ENCODE peak calls at places on chromosome 12, in five cellular contexts. B, J, I, D and X are unnamed samples.

GRCh38 chr12:45615268-45615667 is 114.2 kb upstream of the ARID2 start:
- DNase-seq in J (peak; percentile 65), I (no peak), D (peak; percentile 27), B (no peak), X (no peak)

GRCh38 chr12:3132636-3133409 is 55.6 kb downstream of the TSPAN9 start:
- DNase-seq in D (peak; percentile 47), I (no peak), J (no peak), B (no peak), X (no peak)

GRCh38 chr12:48078901-48079300 is 27.0 kb downstream of the SENP1 start:
- DNase-seq in D (peak; percentile 11), B (no peak), J (peak; percentile 59), I (no peak), X (no peak)

GRCh38 chr12:95877622-95878021 is 18.9 kb downstream of the SNRPF start:
- DNase-seq in I (no peak), D (no peak), J (peak; percentile 29), B (no peak), X (no peak)

GRCh38 chr12:3218150-3218845 is 141.1 kb downstream of the TSPAN9 start:
- DNase-seq in B (peak; percentile 80), J (peak; percentile 73), I (peak; percentile 93), D (no peak), X (no peak)

GRCh38 chr12:114263031-114263825 is 142.7 kb downstream of the TBX5 start:
- DNase-seq in I (no peak), B (no peak), J (no peak), D (no peak), X (no peak)

GRCh38 chr12:623172-623864 is 39.9 kb downstream of the NINJ2 start:
- DNase-seq in B (no peak), D (no peak), J (no peak), I (no peak), X (no peak)

GRCh38 chr12:3694673-3695072 is 58.2 kb downstream of the CRACR2A start:
- DNase-seq in D (no peak), B (no peak), J (no peak), I (no peak), X (no peak)

GRCh38 chr12:63086149-63086915 is 64.7 kb downstream of the AVPR1A start:
- DNase-seq in I (no peak), B (no peak), J (no peak), D (no peak), X (no peak)

GRCh38 chr12:120012067-120012621 is 23.1 kb downstream of the BICDL1 start:
- DNase-seq in J (peak; percentile 36), D (no peak), I (no peak), B (no peak), X (no peak)

GRCh38 chr12:101356794-101357193 is 50.8 kb downstream of the ARL1 start:
- DNase-seq in J (no peak), I (no peak), B (no peak), D (no peak), X (no peak)

GRCh38 chr12:113405687-113406086 is 2.0 kb upstream of the SDS start:
- DNase-seq in J (no peak), I (no peak), B (no peak), D (no peak), X (no peak)

GRCh38 chr12:110637869-110638441 is 24.0 kb downstream of the TCTN1 start:
- DNase-seq in I (no peak), J (no peak), B (no peak), D (no peak), X (no peak)

GRCh38 chr12:55996715-55997534 is at the start of gene SUOX:
- DNase-seq in J (peak; percentile 92), I (peak; percentile 99), B (peak; percentile 94), D (peak; percentile 94), X (peak; percentile 97)

GRCh38 chr12:3299929-3300832 is 190.8 kb upstream of the PRMT8 start:
- DNase-seq in B (peak; percentile 51), D (peak; percentile 76), I (peak; percentile 95), J (peak; percentile 99), X (peak; percentile 94)

GRCh38 chr12:50112456-50113218 is 601 bp downstream of the COX14 start:
- DNase-seq in I (no peak), D (no peak), B (no peak), J (peak; percentile 40), X (peak; percentile 20)

GRCh38 chr12:53998174-53998899 is 1.6 kb upstream of the HOXC9 start:
- DNase-seq in I (no peak), B (no peak), J (no peak), D (no peak), X (no peak)

GRCh38 chr12:5187136-5187535 is 143.5 kb downstream of the KCNA5 start:
- DNase-seq in J (no peak), D (no peak), I (no peak), B (no peak), X (no peak)

GRCh38 chr12:110790301-110790700 is 47.6 kb upstream of the PPP1CC start:
- DNase-seq in I (no peak), D (no peak), B (no peak), J (no peak), X (no peak)

GRCh38 chr12:31828057-31828456 is 99.2 kb upstream of the AMN1 start:
- DNase-seq in B (no peak), J (no peak), D (no peak), I (no peak), X (no peak)

GRCh38 chr12:46473634-46474201 is 101.1 kb upstream of the SLC38A2 start:
- DNase-seq in D (peak; percentile 87), B (peak; percentile 53), J (peak; percentile 92), I (peak; percentile 81), X (peak; percentile 56)

GRCh38 chr12:60724984-60725383 is 1129.2 kb downstream of the SLC16A7 start:
- DNase-seq in J (no peak), I (no peak), D (no peak), B (no peak), X (no peak)

GRCh38 chr12:68240975-68241374 is 12.4 kb downstream of the IL22 start:
- DNase-seq in B (no peak), D (no peak), I (no peak), J (no peak), X (no peak)

GRCh38 chr12:112913038-112913688 is 6.4 kb downstream of the OAS1 start:
- DNase-seq in J (no peak), I (no peak), D (no peak), B (no peak), X (no peak)

GRCh38 chr12:51070004-51070403 is 13.4 kb downstream of the CSRNP2 start:
- DNase-seq in I (no peak), B (no peak), D (no peak), J (peak; percentile 78), X (no peak)

GRCh38 chr12:31591308-31591901 is 469 bp upstream of the DENND5B start:
- DNase-seq in I (peak; percentile 68), B (no peak), D (no peak), J (no peak), X (peak; percentile 3)

GRCh38 chr12:31008961-31009840 is 64.5 kb upstream of the DDX11 start:
- DNase-seq in B (no peak), J (no peak), I (peak; percentile 38), D (no peak), X (no peak)

GRCh38 chr12:102120886-102121285 is 903 bp downstream of the PARPBP start:
- DNase-seq in J (peak; percentile 42), B (no peak), I (no peak), D (no peak), X (peak; percentile 30)

GRCh38 chr12:65055874-65056273 is 65.2 kb downstream of the WIF1 start:
- DNase-seq in B (no peak), D (no peak), I (no peak), J (no peak), X (no peak)

GRCh38 chr12:106179086-106179485 is 40.3 kb upstream of the NUAK1 start:
- DNase-seq in B (no peak), D (no peak), I (peak; percentile 86), J (no peak), X (no peak)

GRCh38 chr12:26630546-26631027 is 202.4 kb downstream of the ITPR2 start:
- DNase-seq in J (no peak), D (peak; percentile 49), B (no peak), I (peak; percentile 71), X (no peak)

GRCh38 chr12:26627335-26627734 is 205.7 kb downstream of the ITPR2 start:
- DNase-seq in I (no peak), J (no peak), D (no peak), B (no peak), X (no peak)

GRCh38 chr12:26628234-26628633 is 204.8 kb downstream of the ITPR2 start:
- DNase-seq in B (no peak), D (no peak), I (no peak), J (peak; percentile 71), X (no peak)

GRCh38 chr12:26631846-26632245 is 201.1 kb downstream of the ITPR2 start:
- DNase-seq in J (no peak), B (no peak), I (no peak), D (no peak), X (no peak)

GRCh38 chr12:26629864-26630263 is 203.1 kb downstream of the ITPR2 start:
- DNase-seq in D (no peak), B (no peak), I (no peak), J (no peak), X (no peak)
- TF ChIP-seq CTCF in D (peak; percentile 69), B (no peak), I (peak; percentile 54), J (peak; percentile 12), X (peak; percentile 16)

GRCh38 chr12:92668739-92669138 is 34.0 kb upstream of the PLEKHG7 start:
- DNase-seq in J (no peak), B (no peak), D (no peak), I (no peak), X (no peak)
- TF ChIP-seq CTCF in J (no peak), B (no peak), D (no peak), I (no peak), X (no peak)

GRCh38 chr12:6493580-6494350 is at the start of gene NCAPD2:
- DNase-seq in J (peak; percentile 88), I (peak; percentile 98), D (peak; percentile 88), B (peak; percentile 87), X (peak; percentile 94)

GRCh38 chr12:6494968-6495367 is 1.1 kb downstream of the NCAPD2 start:
- DNase-seq in D (no peak), J (peak; percentile 45), B (no peak), I (no peak), X (no peak)

GRCh38 chr12:6492838-6493579 is at the start of gene MRPL51:
- DNase-seq in D (peak; percentile 83), B (peak; percentile 92), I (peak; percentile 98), J (peak; percentile 83), X (peak; percentile 98)

GRCh38 chr12:6489449-6489848 is 3.6 kb downstream of the MRPL51 start:
- DNase-seq in D (no peak), I (no peak), J (no peak), B (no peak), X (no peak)

GRCh38 chr12:6494351-6494743 is 445 bp downstream of the NCAPD2 start:
- DNase-seq in D (no peak), I (no peak), B (no peak), J (no peak), X (no peak)
- TF ChIP-seq CTCF in D (no peak), I (no peak), B (no peak), J (no peak), X (no peak)

DNA sequence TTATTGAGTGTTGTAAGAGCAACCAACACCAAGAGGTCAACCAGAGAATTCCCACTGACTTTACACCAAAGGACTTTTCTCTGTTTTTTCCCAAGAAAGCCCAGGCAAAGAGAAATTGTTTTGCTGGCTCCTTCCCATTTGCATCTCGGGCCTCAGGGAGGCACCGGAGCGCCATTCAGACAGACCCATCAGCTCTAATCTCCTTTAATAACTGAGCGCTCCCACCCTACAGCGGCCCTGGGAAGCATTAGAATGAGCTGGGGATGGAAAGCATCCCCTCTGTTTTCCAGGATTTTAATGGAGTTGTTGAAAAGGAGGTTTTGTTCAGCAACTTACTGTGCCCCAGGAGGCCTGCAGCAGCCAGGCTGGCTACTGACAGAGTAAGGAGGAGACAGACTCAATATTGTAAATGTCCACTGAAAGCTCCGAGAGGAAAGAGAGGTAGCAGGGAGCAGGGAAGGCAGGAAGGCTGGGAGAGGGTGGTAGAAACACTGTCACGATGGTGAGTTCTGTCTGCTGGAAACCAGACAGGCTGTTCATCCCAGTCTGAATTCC is 62.3 kb upstream of the TMEM132D start:
- DNase-seq in J (no peak), I (no peak), D (no peak), B (no peak), X (no peak)
- TF ChIP-seq CTCF in J (no peak), I (no peak), D (no peak), B (no peak), X (no peak)